ENCODE peak calls at places on chromosomes 12 and 14, in six cellular contexts. H is foreskin fibroblast; W is GOT3; Z is NCI-H69; X is iris pigment epithelial cell; P is stimulated activated CD4-positive, alpha-beta T cell treated with anti-CD3 and anti-CD28 coated beads, TNF-alpha, amount 100 ng/mL, for 1 hour. T is an unnamed sample.
A peak's percentile ranks its signal among the peaks of the same experiment; 100 is the strongest.

GRCh38 chr12:29702972-29703371 is 80.8 kb downstream of the TMTC1 start:
- DNase-seq in P (no peak), W (no peak), X (no peak), H (no peak), Z (no peak), T (no peak)

GRCh38 chr14:100536141-100536540 is 51.1 kb downstream of the BEGAIN start:
- DNase-seq in H (no peak), Z (no peak), W (no peak), P (no peak), X (no peak), T (no peak)

GRCh38 chr14:67260114-67260513 is 18.9 kb downstream of the PALS1 start:
- DNase-seq in P (no peak), Z (no peak), H (no peak), X (no peak), W (no peak), T (no peak)

GRCh38 chr12:131153956-131154355 is 200.2 kb downstream of the ADGRD1 start:
- DNase-seq in W (no peak), Z (no peak), H (no peak), P (no peak), X (no peak), T (no peak)

GRCh38 chr12:3777206-3777809 is 24.4 kb upstream of the CRACR2A start:
- DNase-seq in X (peak; percentile 52), H (no peak), W (no peak), P (no peak), Z (peak; percentile 88), T (peak; percentile 100)

GRCh38 chr12:129873458-129873857 is 30.4 kb downstream of the TMEM132D start:
- DNase-seq in Z (no peak), X (no peak), W (no peak), H (no peak), P (no peak), T (no peak)

GRCh38 chr12:92059976-92060375 is 85.7 kb downstream of the BTG1 start:
- DNase-seq in H (peak; percentile 80), X (peak; percentile 86), P (no peak), Z (no peak), W (no peak), T (no peak)

GRCh38 chr14:26200675-26201074 is 397.2 kb downstream of the NOVA1 start:
- DNase-seq in H (no peak), Z (no peak), X (peak; percentile 48), W (no peak), P (no peak), T (no peak)